ENCODE peak calls at places on chromosomes 16 and 17, in eight cellular contexts. L, Z, V, I, H, E, U and J are unnamed samples.

GRCh38 chr17:34760931-34761500 is 181.6 kb downstream of the TMEM132E start:
- DNase-seq in L (no peak), Z (no peak), V (no peak), I (no peak), H (no peak), E (no peak), U (no peak), J (no peak)

GRCh38 chr16:68823401-68823800 is 19.9 kb upstream of the TANGO6 start:
- DNase-seq in L (no peak), Z (no peak), V (no peak), I (peak), H (no peak), E (peak), U (no peak), J (no peak)

GRCh38 chr17:61139219-61139618 is 260.4 kb upstream of the TBX2 start:
- DNase-seq in L (peak), Z (peak), V (no peak), I (peak), H (peak), E (peak), U (no peak), J (no peak)

GRCh38 chr16:81444448-81445121 is at the start of gene CMIP:
- DNase-seq in L (peak), Z (peak), V (peak), I (peak), H (peak), E (peak), U (peak), J (peak)

GRCh38 chr17:12693640-12694039 is 27.9 kb downstream of the MYOCD start:
- DNase-seq in L (no peak), Z (no peak), V (no peak), I (no peak), H (no peak), E (peak), U (no peak), J (no peak)

GRCh38 chr17:81517339-81518112 is 4.9 kb upstream of the ACTG1 start:
- DNase-seq in L (peak), Z (no peak), V (no peak), I (no peak), H (no peak), E (no peak), U (no peak), J (no peak)

GRCh38 chr17:55770220-55770870 is 19.5 kb downstream of the PCTP start:
- DNase-seq in L (no peak), Z (no peak), V (peak), I (peak), H (no peak), E (peak), U (no peak), J (no peak)

GRCh38 chr17:379531-380200 is 27.1 kb upstream of the RPH3AL start:
- DNase-seq in L (no peak), Z (no peak), V (peak), I (no peak), H (no peak), E (no peak), U (no peak), J (no peak)

GRCh38 chr17:44832821-44833220 is 2.7 kb upstream of the GJC1 start:
- DNase-seq in L (no peak), Z (no peak), V (no peak), I (no peak), H (no peak), E (no peak), U (no peak), J (no peak)

GRCh38 chr16:20704281-20704680 is 6.8 kb upstream of the ACSM1 start:
- DNase-seq in L (no peak), Z (no peak), V (no peak), I (no peak), H (no peak), E (no peak), U (no peak), J (no peak)